ENCODE peak calls at places on chromosomes 4 and X, in nine cellular contexts. A is GM20000, M is HL-60, J is coronary artery, E is cardiac muscle cell, B is epithelial cell of proximal tubule, V is K562, L is WTC11, U is fibroblast of mammary gland. N is an unnamed sample.

GRCh38 chr4:68272860-68273259 is 27.4 kb upstream of the TMPRSS11B start:
- DNase-seq in A (no peak), M (no peak), J (no peak), E (no peak), B (peak; percentile 27), V (no peak), L (no peak), U (peak; percentile 1), N (no peak)

GRCh38 chr4:15636818-15637217 is 18.3 kb downstream of the FBXL5 start:
- DNase-seq in A (no peak), M (no peak), J (no peak), E (no peak), B (no peak), V (no peak), L (no peak), U (no peak), N (no peak)

GRCh38 chr4:73404042-73404441 is at the start of gene ALB:
- DNase-seq in A (no peak), M (no peak), J (no peak), E (no peak), B (no peak), V (no peak), L (no peak), U (peak; percentile 22), N (no peak)

GRCh38 chr4:38237139-38237538 is 276.9 kb downstream of the PTTG2 start:
- DNase-seq in A (no peak), M (peak; percentile 8), J (no peak), E (no peak), B (no peak), V (no peak), L (no peak), U (peak; percentile 60), N (no peak)

GRCh38 chr4:170465434-170465833 is 375.7 kb upstream of the AADAT start:
- DNase-seq in A (no peak), M (no peak), J (no peak), E (peak; percentile 24), B (no peak), V (no peak), L (peak; percentile 15), U (no peak), N (peak; percentile 34)

GRCh38 chr4:2902126-2902525 is 58.5 kb downstream of the ADD1 start:
- DNase-seq in A (no peak), M (no peak), J (no peak), E (no peak), B (no peak), V (no peak), L (no peak), U (no peak), N (no peak)

GRCh38 chrX:96729053-96729452 is 44.4 kb downstream of the DIAPH2 start:
- DNase-seq in A (no peak), M (no peak), J (no peak), E (no peak), B (no peak), V (no peak), L (no peak), U (no peak), N (no peak)

GRCh38 chr4:80197601-80198444 is 520 bp downstream of the PRDM8 start:
- DNase-seq in A (no peak), M (peak; percentile 40), J (no peak), E (peak; percentile 56), B (no peak), V (no peak), L (peak; percentile 61), U (no peak), N (no peak)

GRCh38 chrX:79270401-79270800 is 96.7 kb downstream of the ITM2A start:
- DNase-seq in A (peak; percentile 35), M (peak; percentile 65), J (no peak), E (peak; percentile 29), B (peak; percentile 1), V (no peak), L (peak; percentile 45), U (peak; percentile 19), N (peak; percentile 41)

GRCh38 chrX:151759041-151759440 is 24.5 kb downstream of the CNGA2 start:
- DNase-seq in A (no peak), M (no peak), J (no peak), E (no peak), B (no peak), V (no peak), L (no peak), U (no peak), N (no peak)

GRCh38 chrX:44903842-44904530 is 31.0 kb downstream of the KDM6A start:
- DNase-seq in A (no peak), M (no peak), J (no peak), E (no peak), B (no peak), V (no peak), L (no peak), U (no peak), N (no peak)

GRCh38 chr4:183798249-183798920 is 106.7 kb upstream of the STOX2 start:
- DNase-seq in A (no peak), M (peak; percentile 8), J (no peak), E (peak; percentile 44), B (no peak), V (no peak), L (peak; percentile 35), U (no peak), N (no peak)

GRCh38 chr4:119581480-119581879 is 47.1 kb downstream of the PDE5A start:
- DNase-seq in A (no peak), M (no peak), J (no peak), E (no peak), B (no peak), V (no peak), L (no peak), U (no peak), N (no peak)

GRCh38 chrX:53254570-53255461 is 26.6 kb downstream of the IQSEC2 start:
- DNase-seq in A (no peak), M (no peak), J (no peak), E (no peak), B (no peak), V (no peak), L (no peak), U (no peak), N (no peak)

GRCh38 chrX:15242899-15243555 is 26.9 kb downstream of the ASB9 start:
- DNase-seq in A (peak; percentile 52), M (peak; percentile 2), J (no peak), E (peak; percentile 28), B (no peak), V (peak; percentile 16), L (no peak), U (peak; percentile 57), N (no peak)

GRCh38 chr4:54543088-54543795 is 114.5 kb upstream of the KIT start:
- DNase-seq in A (no peak), M (no peak), J (no peak), E (no peak), B (no peak), V (no peak), L (no peak), U (peak; percentile 64), N (no peak)

GRCh38 chrX:150546711-150547153 is 21.7 kb upstream of the MTM1 start:
- DNase-seq in A (no peak), M (no peak), J (no peak), E (no peak), B (no peak), V (no peak), L (no peak), U (no peak), N (peak; percentile 49)

GRCh38 chr4:20337261-20337664 is 85.6 kb downstream of the SLIT2 start:
- DNase-seq in A (no peak), M (no peak), J (no peak), E (no peak), B (no peak), V (no peak), L (no peak), U (peak; percentile 72), N (no peak)

GRCh38 chr4:77697860-77698599 is 92.4 kb downstream of the CXCL13 start:
- DNase-seq in A (peak; percentile 5), M (peak; percentile 33), J (no peak), E (peak; percentile 43), B (peak; percentile 39), V (no peak), L (peak; percentile 28), U (peak; percentile 77), N (no peak)

GRCh38 chr4:38591617-38592337 is 72.2 kb upstream of the KLF3 start:
- DNase-seq in A (no peak), M (no peak), J (no peak), E (no peak), B (no peak), V (no peak), L (no peak), U (peak; percentile 17), N (no peak)

GRCh38 chrX:132092439-132093065 is 35.3 kb downstream of the FRMD7 start:
- DNase-seq in A (peak; percentile 41), M (peak; percentile 61), J (no peak), E (peak; percentile 86), B (peak; percentile 19), V (peak; percentile 55), L (peak; percentile 68), U (peak; percentile 75), N (no peak)
- TF ChIP-seq CTCF in A (peak; percentile 34), M (peak; percentile 52), J (peak; percentile 46), E (peak; percentile 78), B (peak; percentile 70), V (peak; percentile 87), L (peak; percentile 30), U (peak; percentile 86), N (peak; percentile 77)

DNA sequence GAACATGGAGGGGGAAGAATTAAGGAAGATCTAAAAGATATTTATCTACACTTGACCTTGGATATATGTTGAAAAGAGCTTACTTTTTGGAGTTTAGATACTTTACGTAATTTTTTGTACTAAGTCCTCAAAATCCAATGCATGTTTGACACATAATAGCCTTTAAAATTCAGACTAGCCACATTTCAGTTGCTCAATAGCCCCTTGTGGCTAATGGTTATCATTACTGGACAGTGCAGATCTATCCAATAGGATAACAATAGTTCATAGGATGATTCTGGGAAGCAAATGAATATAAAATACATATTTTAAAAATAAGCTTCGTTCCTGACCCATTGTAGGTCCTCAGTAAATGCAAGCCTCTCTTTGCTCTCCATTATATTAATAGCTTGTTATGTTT is 13.8 kb downstream of the AP1AR start:
- DNase-seq in A (no peak), M (no peak), J (no peak), E (no peak), B (no peak), V (no peak), L (no peak), U (peak; percentile 41), N (no peak)
- TF ChIP-seq CTCF in A (no peak), M (no peak), J (no peak), E (peak; percentile 28), B (peak; percentile 36), V (no peak), L (no peak), U (peak; percentile 34), N (no peak)

DNA sequence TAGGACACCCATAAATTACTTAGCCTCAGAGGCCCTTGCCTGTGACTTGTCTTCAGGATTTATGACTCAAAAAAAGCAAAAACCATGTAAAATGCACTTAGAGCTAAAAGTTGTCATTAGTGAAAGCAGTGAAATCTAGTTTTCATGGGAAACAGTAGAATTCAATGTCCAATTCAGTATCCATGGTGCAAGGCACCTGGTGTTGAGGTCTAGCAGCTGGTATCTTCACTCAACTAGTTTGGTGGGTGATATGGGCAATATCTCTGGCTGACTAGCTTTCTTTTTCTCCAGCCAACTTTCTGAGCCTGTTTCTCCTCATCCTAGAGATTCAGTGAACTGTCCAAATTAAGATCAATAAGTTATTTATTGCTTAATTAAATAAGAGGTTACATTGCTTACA is 229.8 kb upstream of the NDST4 start:
- DNase-seq in A (no peak), M (no peak), J (no peak), E (no peak), B (no peak), V (no peak), L (no peak), U (no peak), N (no peak)
- TF ChIP-seq CTCF in A (no peak), M (no peak), J (no peak), E (no peak), B (no peak), V (no peak), L (no peak), U (no peak), N (no peak)

GRCh38 chr4:107044170-107044569 is 8.1 kb upstream of the DKK2 start:
- DNase-seq in A (no peak), M (no peak), J (no peak), E (no peak), B (no peak), V (no peak), L (no peak), U (peak; percentile 44), N (no peak)
- TF ChIP-seq CTCF in A (no peak), M (no peak), J (no peak), E (peak; percentile 17), B (peak; percentile 47), V (no peak), L (no peak), U (peak; percentile 41), N (no peak)

N was measured in CD14-positive monocyte.